ENCODE peak calls at places on chromosomes 16 and 17, in eight cellular contexts. E is iPS DF 19.7, D is MG63, N is NCI-H510A, S is T1000, G is GM13976, I is ELF-1, W is GM19239. B is an unnamed sample.

GRCh38 chr17:50148226-50149098 is 2.0 kb downstream of the PPP1R9B start:
- DNase-seq in E (no peak), D (peak; percentile 75), N (no peak), S (peak; percentile 41), G (peak; percentile 85), I (peak; percentile 43), W (no peak), B (peak; percentile 94)

GRCh38 chr16:53207810-53208752 is 153.3 kb downstream of the CHD9 start:
- DNase-seq in E (peak; percentile 80), D (peak; percentile 68), N (peak; percentile 72), S (no peak), G (peak; percentile 78), I (peak; percentile 91), W (peak; percentile 46), B (peak; percentile 94)

GRCh38 chr17:63751806-63752205 is 10.2 kb upstream of the STRADA start:
- DNase-seq in E (no peak), D (no peak), N (no peak), S (no peak), G (peak; percentile 17), I (no peak), W (no peak), B (no peak)

GRCh38 chr16:18933501-18933900 is 7.3 kb upstream of the SMG1 start:
- DNase-seq in E (no peak), D (no peak), N (no peak), S (no peak), G (no peak), I (no peak), W (no peak), B (no peak)

GRCh38 chr16:55815320-55815719 is 17.6 kb downstream of the CES1 start:
- DNase-seq in E (no peak), D (no peak), N (no peak), S (no peak), G (no peak), I (no peak), W (no peak), B (no peak)

GRCh38 chr17:40355804-40356758 is 8.5 kb downstream of the GJD3 start:
- DNase-seq in E (no peak), D (no peak), N (no peak), S (no peak), G (no peak), I (no peak), W (no peak), B (no peak)

GRCh38 chr16:80924372-80924978 is 82.2 kb downstream of the CMC2 start:
- DNase-seq in E (peak; percentile 50), D (no peak), N (no peak), S (no peak), G (peak; percentile 75), I (peak; percentile 91), W (peak; percentile 51), B (peak; percentile 83)

GRCh38 chr17:27407916-27408846 is 48.1 kb upstream of the KSR1 start:
- DNase-seq in E (no peak), D (peak; percentile 92), N (no peak), S (peak; percentile 67), G (no peak), I (peak; percentile 27), W (no peak), B (no peak)

GRCh38 chr16:3645108-3645503 is 9.4 kb upstream of the DNASE1 start:
- DNase-seq in E (no peak), D (no peak), N (no peak), S (no peak), G (no peak), I (no peak), W (no peak), B (no peak)

GRCh38 chr16:69482410-69482951 is 58.1 kb downstream of the CYB5B start:
- DNase-seq in E (no peak), D (peak; percentile 65), N (no peak), S (peak; percentile 71), G (no peak), I (no peak), W (no peak), B (no peak)

GRCh38 chr16:55357241-55357640 is 33.2 kb downstream of the IRX6 start:
- DNase-seq in E (no peak), D (no peak), N (no peak), S (no peak), G (no peak), I (no peak), W (no peak), B (no peak)

GRCh38 chr16:8816967-8817662 is 19.5 kb downstream of the PMM2 start:
- DNase-seq in E (no peak), D (no peak), N (no peak), S (no peak), G (no peak), I (no peak), W (no peak), B (no peak)

GRCh38 chr16:67021321-67021720 is 7.6 kb upstream of the CBFB start:
- DNase-seq in E (no peak), D (no peak), N (no peak), S (no peak), G (no peak), I (no peak), W (no peak), B (peak; percentile 51)

GRCh38 chr16:49855280-49855821 is 561 bp downstream of the ZNF423 start:
- DNase-seq in E (no peak), D (peak; percentile 72), N (peak; percentile 81), S (peak; percentile 56), G (peak; percentile 80), I (peak; percentile 84), W (peak; percentile 82), B (peak; percentile 83)

GRCh38 chr16:72785886-72786285 is 262.0 kb downstream of the ZFHX3 start:
- DNase-seq in E (no peak), D (no peak), N (no peak), S (no peak), G (no peak), I (no peak), W (no peak), B (no peak)

GRCh38 chr16:67173808-67174705 is 3.7 kb downstream of the NOL3 start:
- DNase-seq in E (no peak), D (peak; percentile 88), N (peak; percentile 66), S (peak; percentile 65), G (peak; percentile 82), I (peak; percentile 80), W (no peak), B (peak; percentile 83)

GRCh38 chr16:11691235-11691634 is 23.0 kb downstream of the SNN start:
- DNase-seq in E (no peak), D (no peak), N (no peak), S (no peak), G (no peak), I (no peak), W (no peak), B (no peak)

GRCh38 chr17:1769826-1770477 is 8.1 kb downstream of the SERPINF1 start:
- DNase-seq in E (peak; percentile 74), D (no peak), N (peak; percentile 18), S (no peak), G (no peak), I (peak; percentile 95), W (no peak), B (peak; percentile 71)

GRCh38 chr17:74431568-74432483 is at the start of gene GPRC5C:
- DNase-seq in E (no peak), D (peak; percentile 75), N (peak; percentile 86), S (no peak), G (peak; percentile 83), I (peak; percentile 89), W (peak; percentile 86), B (no peak)

GRCh38 chr16:86490859-86491642 is 19.3 kb upstream of the FOXF1 start:
- DNase-seq in E (no peak), D (peak; percentile 100), N (no peak), S (no peak), G (no peak), I (no peak), W (no peak), B (no peak)

GRCh38 chr16:73912850-73913249 is 383.8 kb upstream of the PSMD7 start:
- DNase-seq in E (no peak), D (no peak), N (no peak), S (no peak), G (no peak), I (no peak), W (no peak), B (no peak)

GRCh38 chr17:65599650-65600049 is 38.2 kb upstream of the AXIN2 start:
- DNase-seq in E (no peak), D (no peak), N (no peak), S (no peak), G (no peak), I (no peak), W (no peak), B (no peak)

GRCh38 chr16:30382398-30383015 is at the start of gene SEPTIN1:
- DNase-seq in E (no peak), D (no peak), N (no peak), S (no peak), G (peak; percentile 80), I (no peak), W (no peak), B (peak; percentile 81)

GRCh38 chr17:40551091-40551873 is 14.0 kb downstream of the CCR7 start:
- DNase-seq in E (no peak), D (peak; percentile 76), N (no peak), S (peak; percentile 38), G (peak; percentile 16), I (no peak), W (no peak), B (no peak)

GRCh38 chr17:33516645-33517044 is 223.6 kb upstream of the ASIC2 start:
- DNase-seq in E (no peak), D (no peak), N (no peak), S (no peak), G (no peak), I (no peak), W (no peak), B (no peak)

GRCh38 chr16:67437513-67437912 is 6.6 kb downstream of the HSD11B2 start:
- DNase-seq in E (no peak), D (no peak), N (no peak), S (no peak), G (no peak), I (no peak), W (no peak), B (no peak)

GRCh38 chr17:78780852-78781338 is 1.2 kb downstream of the CYTH1 start:
- DNase-seq in E (no peak), D (no peak), N (no peak), S (no peak), G (no peak), I (no peak), W (no peak), B (peak; percentile 50)

GRCh38 chr16:5058476-5058875 is 7.3 kb downstream of the C16orf89 start:
- DNase-seq in E (peak; percentile 94), D (peak; percentile 31), N (no peak), S (no peak), G (no peak), I (peak; percentile 93), W (no peak), B (no peak)

B was measured in Karpas-422.